ENCODE peak calls at places on chromosome 7, in four cellular contexts. One of them, this sample, is unnamed. For H3K4me1, the result is how much of the 10 kb centered on the place peaks cover.

GRCh38 chr7:119935418-119936025 is 337.5 kb upstream of the KCND2 start:
- DNase-seq in ovary: no peak
- DNase-seq in colonic mucosa: no peak
- DNase-seq in upper lobe of right lung: no peak
- DNase-seq in this sample: no peak

GRCh38 chr7:66930341-66930740 is 9.3 kb downstream of the TMEM248 start:
- DNase-seq in ovary: no peak
- DNase-seq in colonic mucosa: no peak
- DNase-seq in upper lobe of right lung: no peak
- DNase-seq in this sample: no peak

GRCh38 chr7:76507723-76508406 is 2.5 kb upstream of the UPK3B start:
- DNase-seq in ovary: no peak
- DNase-seq in colonic mucosa: no peak
- DNase-seq in upper lobe of right lung: no peak
- DNase-seq in this sample: no peak

GRCh38 chr7:31318308-31318707 is 22.2 kb downstream of the NEUROD6 start:
- DNase-seq in ovary: no peak
- DNase-seq in colonic mucosa: no peak
- DNase-seq in upper lobe of right lung: no peak
- DNase-seq in this sample: no peak

GRCh38 chr7:5541087-5541992 is 117.7 kb upstream of the TNRC18 start:
- DNase-seq in ovary: no peak
- DNase-seq in colonic mucosa: no peak
- DNase-seq in upper lobe of right lung: no peak
- DNase-seq in this sample: no peak

GRCh38 chr7:145168427-145168826 is 332.6 kb upstream of the TPK1 start:
- DNase-seq in ovary: no peak
- DNase-seq in colonic mucosa: no peak
- DNase-seq in upper lobe of right lung: no peak
- DNase-seq in this sample: no peak

GRCh38 chr7:152076940-152077933 is 51.8 kb downstream of the GALNT11 start:
- DNase-seq in ovary: no peak
- DNase-seq in colonic mucosa: no peak
- DNase-seq in upper lobe of right lung: peak
- DNase-seq in this sample: no peak

GRCh38 chr7:28958235-28958945 is at the start of gene TRIL:
- DNase-seq in ovary: peak
- DNase-seq in colonic mucosa: peak
- DNase-seq in upper lobe of right lung: peak
- DNase-seq in this sample: peak

GRCh38 chr7:129376778-129377700 is 57.2 kb upstream of the STRIP2 start:
- DNase-seq in ovary: no peak
- DNase-seq in colonic mucosa: no peak
- DNase-seq in upper lobe of right lung: no peak
- DNase-seq in this sample: no peak

GRCh38 chr7:82167568-82168314 is 275.8 kb downstream of the CACNA2D1 start:
- DNase-seq in ovary: no peak
- DNase-seq in colonic mucosa: no peak
- DNase-seq in upper lobe of right lung: no peak
- DNase-seq in this sample: no peak

GRCh38 chr7:46108272-46108671 is 187.2 kb upstream of the IGFBP3 start:
- DNase-seq in ovary: no peak
- DNase-seq in colonic mucosa: no peak
- DNase-seq in upper lobe of right lung: peak
- DNase-seq in this sample: no peak

GRCh38 chr7:4215176-4215720 is 466.8 kb upstream of the FOXK1 start:
- DNase-seq in ovary: no peak
- DNase-seq in colonic mucosa: no peak
- DNase-seq in upper lobe of right lung: no peak
- DNase-seq in this sample: no peak

GRCh38 chr7:20407585-20408466 is 77.1 kb downstream of the ITGB8 start:
- DNase-seq in ovary: peak
- DNase-seq in colonic mucosa: no peak
- DNase-seq in upper lobe of right lung: peak
- DNase-seq in this sample: peak

GRCh38 chr7:33446551-33446950 is 317.2 kb downstream of the BBS9 start:
- DNase-seq in ovary: no peak
- DNase-seq in colonic mucosa: no peak
- DNase-seq in upper lobe of right lung: no peak
- DNase-seq in this sample: no peak

GRCh38 chr7:17233643-17234397 is 64.6 kb upstream of the AHR start:
- DNase-seq in ovary: no peak
- DNase-seq in colonic mucosa: no peak
- DNase-seq in upper lobe of right lung: peak
- DNase-seq in this sample: no peak

DNA sequence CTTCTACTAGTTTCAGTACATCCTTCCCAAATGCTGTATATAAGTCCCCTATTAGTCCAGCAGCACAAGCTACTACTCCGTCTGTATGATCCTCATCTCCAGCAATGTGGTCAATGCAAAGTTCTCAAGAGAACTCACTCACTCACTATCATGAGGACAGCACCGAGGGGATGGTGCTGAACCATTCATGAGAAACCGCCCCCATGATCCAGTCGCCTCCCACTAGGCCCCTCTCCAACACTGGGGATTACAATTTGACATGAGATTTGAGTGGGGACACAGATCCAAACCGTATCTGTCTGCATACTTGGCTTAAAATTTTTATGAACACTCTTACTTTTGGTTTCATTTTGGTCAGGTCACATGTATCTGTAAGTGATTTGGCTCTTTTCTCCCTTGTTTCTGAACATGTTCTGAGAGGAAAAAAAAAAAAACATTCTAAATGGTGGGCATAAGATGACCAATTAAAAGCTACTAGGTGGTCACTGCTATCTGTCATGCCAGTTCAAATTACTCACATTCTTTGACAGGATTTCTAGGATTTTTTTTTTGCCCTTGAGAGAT is 60.1 kb downstream of the ZNF783 start:
- DNase-seq in ovary: no peak
- DNase-seq in colonic mucosa: no peak
- DNase-seq in upper lobe of right lung: no peak
- DNase-seq in this sample: no peak
- H3K4me3 ChIP-seq in ovary: peak
- H3K4me3 ChIP-seq in colonic mucosa: no peak
- H3K4me3 ChIP-seq in upper lobe of right lung: peak
- H3K4me3 ChIP-seq in this sample: peak

GRCh38 chr7:26153823-26154783 is 2.1 kb downstream of the NFE2L3 start:
- DNase-seq in ovary: no peak
- DNase-seq in colonic mucosa: peak
- DNase-seq in upper lobe of right lung: no peak
- DNase-seq in this sample: no peak
- H3K4me1 ChIP-seq in ovary: under half
- H3K4me1 ChIP-seq in colonic mucosa: under half
- H3K4me1 ChIP-seq in upper lobe of right lung: under half
- H3K4me1 ChIP-seq in this sample: under half

DNA sequence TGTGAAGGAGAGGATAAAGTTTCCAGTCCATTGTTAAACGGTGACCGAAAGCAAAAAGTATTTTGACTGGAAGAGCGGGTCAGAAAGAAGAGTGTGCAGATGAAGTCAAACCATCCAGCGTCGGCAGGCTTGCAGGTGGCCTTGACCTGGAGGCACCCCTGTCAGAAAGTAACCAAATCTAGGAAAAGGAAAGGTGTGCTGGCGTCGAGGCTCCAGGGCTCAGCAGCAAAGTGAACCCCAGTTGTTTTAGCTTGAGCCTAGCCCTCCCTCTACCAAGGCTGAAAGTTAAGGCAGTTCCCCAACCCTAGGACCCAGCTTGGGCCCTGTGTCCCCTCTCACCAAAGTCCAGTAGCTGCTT is 512 bp downstream of the PDK4 start:
- DNase-seq in ovary: peak
- DNase-seq in colonic mucosa: peak
- DNase-seq in upper lobe of right lung: no peak
- DNase-seq in this sample: no peak
- H3K4me3 ChIP-seq in ovary: peak
- H3K4me3 ChIP-seq in colonic mucosa: peak
- H3K4me3 ChIP-seq in upper lobe of right lung: peak
- H3K4me3 ChIP-seq in this sample: peak

DNA sequence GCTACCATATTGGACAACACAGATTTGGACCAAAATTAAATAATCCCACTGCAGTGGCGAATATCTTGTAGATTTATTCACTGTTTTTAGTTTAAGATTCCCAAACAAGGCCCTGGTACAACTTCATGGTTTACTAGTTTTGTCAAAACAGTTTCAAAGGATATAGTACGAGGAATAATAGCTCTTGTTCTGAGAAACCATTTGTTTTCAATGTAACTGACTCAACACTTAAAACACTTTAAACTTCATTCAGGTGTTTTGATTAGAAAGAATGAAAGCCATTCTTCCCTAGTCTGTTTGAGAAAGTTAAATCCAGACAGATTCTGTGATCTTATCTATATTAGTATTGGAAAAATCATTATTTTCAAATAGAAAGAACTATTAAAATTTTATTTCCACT is 276.4 kb upstream of the MKLN1 start:
- DNase-seq in ovary: no peak
- DNase-seq in colonic mucosa: no peak
- DNase-seq in upper lobe of right lung: no peak
- DNase-seq in this sample: no peak
- H3K4me1 ChIP-seq in ovary: under half
- H3K4me1 ChIP-seq in colonic mucosa: under half
- H3K4me1 ChIP-seq in upper lobe of right lung: half or more
- H3K4me1 ChIP-seq in this sample: under half

DNA sequence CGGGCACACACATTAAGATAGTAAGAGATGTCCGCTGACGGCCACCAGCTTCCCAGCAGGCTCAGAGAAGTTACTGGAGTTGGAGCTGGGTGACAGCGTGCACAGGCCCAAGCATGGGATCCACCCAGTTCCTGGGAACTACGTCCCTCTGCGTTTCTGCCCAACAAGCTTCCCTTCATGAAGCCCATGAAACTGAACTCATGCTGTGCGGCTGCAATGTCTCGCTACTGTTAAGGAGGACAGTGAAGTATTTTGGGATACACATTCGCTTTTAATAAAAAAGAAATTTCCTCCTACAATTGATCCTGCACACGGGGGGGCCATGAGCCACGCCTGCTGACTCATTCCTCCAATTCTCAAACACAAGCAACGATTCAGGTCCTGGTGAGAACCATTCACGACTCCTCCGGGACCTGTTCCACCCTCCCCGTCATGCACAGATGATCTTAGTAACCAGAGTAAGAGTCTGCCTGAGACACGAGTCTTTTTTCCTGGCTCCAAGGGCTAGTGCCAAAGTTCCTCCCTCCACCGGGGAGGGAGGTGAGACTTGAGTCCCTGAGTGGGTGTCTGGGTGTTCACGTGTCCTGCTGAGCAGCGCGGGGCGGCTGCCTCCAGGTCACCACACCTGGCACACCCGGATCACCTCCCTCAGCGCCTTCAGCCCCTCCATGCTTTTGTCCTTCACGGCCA is 2.6 kb downstream of the PSMG3 start:
- DNase-seq in ovary: no peak
- DNase-seq in colonic mucosa: peak
- DNase-seq in upper lobe of right lung: no peak
- DNase-seq in this sample: no peak
- H3K4me3 ChIP-seq in ovary: no peak
- H3K4me3 ChIP-seq in colonic mucosa: no peak
- H3K4me3 ChIP-seq in upper lobe of right lung: no peak
- H3K4me3 ChIP-seq in this sample: no peak

DNA sequence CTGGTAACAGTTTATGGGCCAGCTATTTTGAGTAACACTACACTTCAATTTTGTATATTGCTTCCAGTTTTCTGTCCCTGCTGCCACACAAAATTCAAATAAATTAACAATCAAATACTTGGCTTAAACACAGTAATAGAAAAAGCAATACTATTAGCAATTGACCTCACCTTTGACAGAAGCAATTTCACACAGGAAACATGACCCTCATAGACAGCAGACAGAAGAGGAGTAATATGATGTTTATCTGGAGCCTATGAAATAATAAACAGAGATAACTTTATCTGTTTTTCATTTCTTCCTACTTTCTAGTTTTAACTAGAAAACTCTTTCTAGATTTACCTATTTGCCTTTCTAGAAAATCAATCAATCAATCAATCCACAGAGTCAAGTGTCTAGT is 26.7 kb downstream of the MTPN start:
- DNase-seq in ovary: no peak
- DNase-seq in colonic mucosa: no peak
- DNase-seq in upper lobe of right lung: no peak
- DNase-seq in this sample: no peak
- H3K4me1 ChIP-seq in ovary: under half
- H3K4me1 ChIP-seq in colonic mucosa: under half
- H3K4me1 ChIP-seq in upper lobe of right lung: under half
- H3K4me1 ChIP-seq in this sample: under half

GRCh38 chr7:90320801-90321494 is at the start of gene FAM237B:
- DNase-seq in ovary: no peak
- DNase-seq in colonic mucosa: no peak
- DNase-seq in upper lobe of right lung: no peak
- DNase-seq in this sample: no peak
- H3K4me3 ChIP-seq in ovary: no peak
- H3K4me3 ChIP-seq in colonic mucosa: peak
- H3K4me3 ChIP-seq in upper lobe of right lung: no peak
- H3K4me3 ChIP-seq in this sample: no peak

DNA sequence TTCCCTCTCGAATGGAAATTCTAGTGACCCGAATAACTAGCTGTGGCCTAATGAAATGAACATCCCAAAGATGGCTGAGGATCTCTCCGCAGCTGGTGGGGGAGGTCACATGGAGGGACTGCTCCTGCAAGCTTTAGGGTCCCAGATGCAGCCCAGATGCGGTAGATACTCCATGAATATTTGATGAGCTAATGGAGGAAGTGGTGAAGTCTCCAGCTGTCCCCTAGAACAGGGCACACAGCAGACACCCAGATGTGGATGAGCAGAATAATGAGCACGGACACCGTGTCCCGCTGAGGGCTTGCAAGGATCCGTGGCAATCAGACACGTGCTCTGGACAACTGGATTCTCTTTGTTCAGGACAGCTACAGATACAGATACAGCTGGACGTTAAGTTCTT is 59.2 kb downstream of the DENND2A start:
- DNase-seq in ovary: no peak
- DNase-seq in colonic mucosa: no peak
- DNase-seq in upper lobe of right lung: no peak
- DNase-seq in this sample: no peak
- H3K4me1 ChIP-seq in ovary: under half
- H3K4me1 ChIP-seq in colonic mucosa: under half
- H3K4me1 ChIP-seq in upper lobe of right lung: under half
- H3K4me1 ChIP-seq in this sample: under half

DNA sequence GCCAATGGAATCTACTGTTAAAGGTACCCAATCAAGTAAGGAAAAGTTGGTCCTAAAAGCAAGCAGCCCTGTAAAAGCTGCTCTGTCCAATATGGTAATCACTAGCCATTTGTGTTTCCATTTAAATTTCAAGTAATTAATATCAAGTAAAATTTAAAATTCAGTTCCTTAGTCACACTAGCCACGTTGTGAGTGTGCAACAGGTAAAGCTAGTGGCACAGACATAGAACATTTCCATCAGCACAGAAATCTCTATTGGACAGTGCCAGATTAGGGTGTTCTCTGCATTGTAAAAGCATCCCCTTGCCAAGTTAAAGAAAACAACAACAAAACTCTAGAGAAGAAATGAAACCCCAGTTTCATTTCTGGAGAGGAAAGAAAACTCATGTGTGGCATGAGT is 4.4 kb downstream of the CAV1 start:
- DNase-seq in ovary: no peak
- DNase-seq in colonic mucosa: no peak
- DNase-seq in upper lobe of right lung: no peak
- DNase-seq in this sample: no peak
- H3K4me3 ChIP-seq in ovary: peak
- H3K4me3 ChIP-seq in colonic mucosa: no peak
- H3K4me3 ChIP-seq in upper lobe of right lung: peak
- H3K4me3 ChIP-seq in this sample: peak

This sample was measured in right cardiac atrium.